ENCODE peak calls at places on chromosomes 6 and 20, in eight cellular contexts. R, K, T, C, O, X, M and L are unnamed samples.

GRCh38 chr6:24100336-24100735 is 25.7 kb upstream of the NRSN1 start:
- DNase-seq in K (no peak), O (no peak), R (no peak), C (no peak), M (no peak), X (no peak), T (no peak), L (no peak)

GRCh38 chr6:110491644-110492317 is 15.4 kb upstream of the SLC22A16 start:
- DNase-seq in M (peak), O (no peak), X (no peak), C (no peak), R (no peak), K (no peak), T (peak), L (no peak)

GRCh38 chr6:16999486-17000436 is 102.1 kb upstream of the STMND1 start:
- DNase-seq in M (peak), T (no peak), O (no peak), K (no peak), X (no peak), R (no peak), C (no peak), L (no peak)

GRCh38 chr20:32626859-32627636 is 41.9 kb upstream of the NOL4L start:
- DNase-seq in C (peak), X (no peak), T (peak), R (no peak), M (no peak), K (peak), O (no peak), L (peak)

GRCh38 chr20:19647992-19648391 is 110.1 kb upstream of the RIN2 start:
- DNase-seq in O (no peak), X (no peak), K (no peak), T (no peak), R (no peak), M (no peak), C (no peak), L (no peak)

GRCh38 chr6:40586800-40587201 is 363 bp downstream of the LRFN2 start:
- DNase-seq in X (peak), M (no peak), C (no peak), R (no peak), K (peak), O (no peak), T (no peak), L (peak)

GRCh38 chr6:6721606-6722005 is 133.1 kb downstream of the LY86 start:
- DNase-seq in K (peak), M (no peak), O (no peak), C (no peak), R (no peak), T (no peak), X (no peak), L (no peak)

GRCh38 chr6:21053612-21054011 is 519.4 kb downstream of the CDKAL1 start:
- DNase-seq in X (no peak), T (no peak), C (no peak), R (no peak), O (no peak), K (no peak), M (no peak), L (no peak)

GRCh38 chr20:58538752-58539151 is 23.6 kb upstream of the APCDD1L start:
- DNase-seq in T (no peak), C (no peak), X (no peak), R (no peak), M (no peak), K (no peak), O (no peak), L (no peak)

GRCh38 chr6:116902634-116903033 is 25.6 kb downstream of the RFX6 start:
- DNase-seq in M (no peak), T (no peak), O (no peak), X (no peak), K (no peak), R (no peak), C (no peak), L (no peak)

GRCh38 chr6:142361765-142362540 is 60.1 kb downstream of the ADGRG6 start:
- DNase-seq in O (peak), M (no peak), X (no peak), T (no peak), K (no peak), C (no peak), R (no peak), L (no peak)

GRCh38 chr6:133369755-133370154 is 128.6 kb downstream of the EYA4 start:
- DNase-seq in M (no peak), R (no peak), O (no peak), C (no peak), K (no peak), X (no peak), T (no peak), L (no peak)
- TF ChIP-seq CTCF in M (no peak), R (no peak), O (no peak), C (no peak), K (no peak), X (no peak), T (no peak), L (no peak)

GRCh38 chr6:43970913-43971775 is 156.1 kb downstream of the MRPL14 start:
- DNase-seq in M (no peak), C (no peak), R (peak), X (no peak), O (no peak), T (peak), K (peak), L (no peak)

GRCh38 chr6:43972915-43973304 is 154.3 kb downstream of the MRPL14 start:
- DNase-seq in T (no peak), M (peak), K (peak), X (no peak), R (peak), C (no peak), O (peak), L (peak)

GRCh38 chr6:43970068-43970912 is 157.0 kb downstream of the MRPL14 start:
- DNase-seq in O (no peak), M (no peak), X (no peak), K (no peak), C (no peak), T (no peak), R (no peak), L (no peak)

GRCh38 chr6:43972179-43972914 is 154.9 kb downstream of the MRPL14 start:
- DNase-seq in O (no peak), C (no peak), X (no peak), T (no peak), M (peak), R (no peak), K (peak), L (peak)

DNA sequence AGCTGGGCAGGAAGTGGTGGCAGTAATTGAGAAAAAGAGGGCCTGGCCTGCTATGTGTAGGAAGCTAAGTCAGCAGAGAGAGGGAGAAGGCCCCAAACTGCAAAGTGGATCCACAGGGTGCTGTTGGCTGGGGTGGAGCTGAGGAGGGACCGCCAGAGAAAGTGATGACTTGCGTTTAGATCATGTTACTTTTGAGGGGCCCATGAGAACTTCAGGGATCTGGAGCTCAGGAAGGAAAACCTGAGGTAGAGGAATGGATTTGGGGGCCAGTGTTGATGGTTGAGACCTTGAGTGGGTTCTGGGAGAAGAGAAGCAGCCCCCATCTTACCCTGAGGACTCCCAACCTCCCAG is 155.5 kb downstream of the MRPL14 start:
- DNase-seq in X (no peak), R (no peak), O (no peak), M (no peak), K (no peak), T (no peak), C (no peak), L (no peak)
- H3K27ac ChIP-seq in X (no peak), R (peak), O (peak), M (peak), K (peak), T (no peak), C (no peak), L (no peak)

GRCh38 chr20:62311150-62311549 is 8.4 kb downstream of the ADRM1 start:
- DNase-seq in X (no peak), O (no peak), M (no peak), T (no peak), R (no peak), K (no peak), C (no peak), L (no peak)

GRCh38 chr20:62310757-62311121 is 7.9 kb downstream of the ADRM1 start:
- DNase-seq in T (no peak), M (no peak), O (no peak), X (no peak), C (no peak), R (no peak), K (no peak), L (no peak)

GRCh38 chr20:62309198-62309944 is 6.6 kb downstream of the ADRM1 start:
- DNase-seq in C (no peak), T (no peak), O (no peak), R (no peak), M (no peak), X (no peak), K (no peak), L (no peak)

GRCh38 chr20:62308102-62308822 is 5.5 kb downstream of the ADRM1 start:
- DNase-seq in O (no peak), K (no peak), M (no peak), X (no peak), C (no peak), R (no peak), T (no peak), L (peak)

GRCh38 chr20:62309947-62310756 is 7.4 kb downstream of the ADRM1 start:
- DNase-seq in K (no peak), O (no peak), M (no peak), R (no peak), C (no peak), X (no peak), T (no peak), L (no peak)
- TF ChIP-seq CTCF in K (no peak), O (no peak), M (no peak), R (no peak), C (peak), X (no peak), T (no peak), L (no peak)

GRCh38 chr6:156933201-156934053 is 156.2 kb downstream of the ARID1B start:
- DNase-seq in X (peak), R (peak), K (peak), T (peak), O (peak), C (peak), M (no peak), L (no peak)

GRCh38 chr6:156938143-156938542 is 161.0 kb downstream of the ARID1B start:
- DNase-seq in C (no peak), T (no peak), M (no peak), X (no peak), K (no peak), R (no peak), O (no peak), L (no peak)

GRCh38 chr6:156935000-156935399 is 157.8 kb downstream of the ARID1B start:
- DNase-seq in X (no peak), T (no peak), M (no peak), O (no peak), C (no peak), R (no peak), K (no peak), L (no peak)

GRCh38 chr6:156931283-156931682 is 154.1 kb downstream of the ARID1B start:
- DNase-seq in O (no peak), T (no peak), K (no peak), M (no peak), R (no peak), X (no peak), C (no peak), L (no peak)

GRCh38 chr6:156934054-156934424 is 156.9 kb downstream of the ARID1B start:
- DNase-seq in K (no peak), X (no peak), M (no peak), O (no peak), C (no peak), R (no peak), T (no peak), L (no peak)
- H3K27ac ChIP-seq in K (peak), X (no peak), M (no peak), O (peak), C (no peak), R (no peak), T (peak), L (no peak)

GRCh38 chr6:32070814-32071466 is 32.7 kb downstream of the CYP21A2 start:
- DNase-seq in O (no peak), X (no peak), R (no peak), C (no peak), T (no peak), M (no peak), K (no peak), L (peak)

GRCh38 chr6:32069460-32069859 is 31.2 kb downstream of the CYP21A2 start:
- DNase-seq in K (no peak), M (no peak), R (no peak), X (no peak), T (no peak), C (no peak), O (no peak), L (no peak)

GRCh38 chr6:32064706-32065105 is 26.5 kb downstream of the CYP21A2 start:
- DNase-seq in T (no peak), C (no peak), K (no peak), M (no peak), X (no peak), O (no peak), R (no peak), L (no peak)

GRCh38 chr6:32069878-32070515 is 31.8 kb downstream of the CYP21A2 start:
- DNase-seq in C (no peak), T (no peak), K (no peak), X (no peak), O (no peak), R (no peak), M (no peak), L (no peak)

DNA sequence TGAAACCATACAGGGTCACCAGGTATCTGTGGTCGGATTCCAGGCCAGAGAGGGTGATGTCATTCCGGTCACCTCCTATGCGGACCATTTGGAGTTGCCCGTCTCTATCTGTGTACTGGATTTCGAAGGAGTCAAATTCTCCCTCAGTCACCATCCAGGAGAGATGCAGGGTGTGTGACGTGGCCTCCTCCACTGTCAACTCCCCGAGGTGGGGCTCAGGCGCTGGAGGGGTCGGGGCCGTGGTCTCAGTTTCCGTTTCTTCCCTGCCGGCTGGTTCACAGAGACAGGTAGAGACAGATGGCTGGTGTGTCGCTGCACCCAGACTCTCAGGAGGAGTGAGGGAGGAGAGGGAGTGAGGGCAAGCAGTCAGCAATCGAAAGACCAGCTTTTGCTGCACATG is 30.7 kb downstream of the CYP21A2 start:
- DNase-seq in M (no peak), T (no peak), R (no peak), X (no peak), K (no peak), C (no peak), O (no peak), L (no peak)
- TF ChIP-seq CTCF in M (no peak), T (no peak), R (no peak), X (no peak), K (no peak), C (no peak), O (no peak), L (no peak)